ENCODE peak calls at places on chromosomes 4 and X, in five cellular contexts. H, W, V, B and Z are unnamed samples.

GRCh38 chr4:17027495-17027894 is 129.1 kb upstream of the LDB2 start:
- DNase-seq in B (no peak), V (no peak), W (no peak), H (no peak), Z (no peak)

GRCh38 chr4:138898282-138898681 is 117.3 kb upstream of the NOCT start:
- DNase-seq in W (no peak), B (no peak), V (no peak), H (no peak), Z (no peak)

GRCh38 chr4:101205878-101206277 is 141.4 kb downstream of the PPP3CA start:
- DNase-seq in W (no peak), H (peak; percentile 46), V (no peak), B (no peak), Z (peak; percentile 1)

GRCh38 chr4:41748074-41748787 is at the start of gene PHOX2B:
- DNase-seq in B (no peak), W (no peak), H (no peak), V (no peak), Z (no peak)

GRCh38 chr4:166257276-166257675 is 384.2 kb downstream of the TLL1 start:
- DNase-seq in B (no peak), V (no peak), W (no peak), H (no peak), Z (no peak)

GRCh38 chr4:84681488-84682274 is 98.8 kb downstream of the CDS1 start:
- DNase-seq in W (no peak), H (no peak), V (no peak), B (no peak), Z (no peak)

GRCh38 chr4:8940792-8941491 is 69.3 kb upstream of the HMX1 start:
- DNase-seq in W (no peak), H (no peak), B (no peak), V (no peak), Z (no peak)

GRCh38 chrX:77900688-77901087 is 1.4 kb downstream of the COX7B start:
- DNase-seq in W (no peak), B (no peak), H (no peak), V (no peak), Z (no peak)

GRCh38 chrX:44232100-44232499 is 111.4 kb downstream of the EFHC2 start:
- DNase-seq in V (no peak), W (no peak), B (no peak), H (no peak), Z (no peak)

GRCh38 chrX:9604111-9604907 is 139.5 kb downstream of the TBL1X start:
- DNase-seq in V (peak; percentile 80), H (no peak), W (peak; percentile 73), B (peak; percentile 5), Z (no peak)

GRCh38 chr4:20445933-20446723 is 194.4 kb downstream of the SLIT2 start:
- DNase-seq in W (no peak), H (no peak), V (no peak), B (no peak), Z (no peak)

GRCh38 chr4:168848112-168848511 is 161.9 kb downstream of the CBR4 start:
- DNase-seq in W (no peak), H (no peak), V (no peak), B (no peak), Z (no peak)

GRCh38 chrX:118655561-118656246 is 71.7 kb upstream of the IL13RA1 start:
- DNase-seq in H (no peak), B (no peak), W (no peak), V (no peak), Z (no peak)

GRCh38 chr4:88078592-88078991 is 71.2 kb downstream of the PKD2 start:
- DNase-seq in W (no peak), V (no peak), H (no peak), B (no peak), Z (no peak)

GRCh38 chr4:68693325-68694075 is 23.0 kb upstream of the UGT2B15 start:
- DNase-seq in H (no peak), B (no peak), V (no peak), W (no peak), Z (no peak)

GRCh38 chr4:40980318-40980883 is 230.6 kb downstream of the NSUN7 start:
- DNase-seq in V (no peak), H (no peak), W (no peak), B (no peak), Z (no peak)

GRCh38 chr4:81913427-81913878 is 441.7 kb upstream of the RASGEF1B start:
- DNase-seq in B (no peak), V (no peak), W (peak; percentile 47), H (peak; percentile 52), Z (peak; percentile 3)

GRCh38 chrX:150869450-150869849 is 29.0 kb downstream of the CD99L2 start:
- DNase-seq in W (no peak), V (no peak), B (no peak), H (no peak), Z (no peak)

GRCh38 chr4:137909910-137910309 is 332.2 kb downstream of the SLC7A11 start:
- DNase-seq in H (no peak), V (no peak), W (no peak), B (no peak), Z (no peak)

GRCh38 chrX:119692241-119693031 is 532 bp downstream of the SEPTIN6 start:
- DNase-seq in W (peak; percentile 58), H (peak; percentile 78), B (no peak), V (peak; percentile 78), Z (peak; percentile 52)

GRCh38 chr4:89305712-89306437 is 1.7 kb downstream of the GPRIN3 start:
- DNase-seq in W (no peak), H (no peak), B (no peak), V (no peak), Z (no peak)

GRCh38 chrX:68978211-68978780 is 149.5 kb downstream of the EFNB1 start:
- DNase-seq in W (peak; percentile 58), V (no peak), H (no peak), B (no peak), Z (no peak)

GRCh38 chr4:129514852-129515251 is 418.9 kb downstream of the C4orf33 start:
- DNase-seq in V (no peak), B (no peak), H (no peak), W (no peak), Z (no peak)

GRCh38 chr4:7765676-7766075 is 174.0 kb downstream of the AFAP1 start:
- DNase-seq in H (no peak), W (peak; percentile 30), B (no peak), V (no peak), Z (no peak)

GRCh38 chr4:9870165-9870564 is 88.7 kb downstream of the DRD5 start:
- DNase-seq in B (no peak), V (no peak), H (no peak), W (no peak), Z (no peak)

GRCh38 chr4:4801013-4801412 is 58.5 kb upstream of the MSX1 start:
- DNase-seq in B (no peak), H (no peak), V (no peak), W (no peak), Z (no peak)

GRCh38 chr4:5037553-5038551 is 13.4 kb upstream of the STK32B start:
- DNase-seq in H (no peak), V (no peak), W (no peak), B (no peak), Z (no peak)

GRCh38 chr4:82797048-82797590 is 1.5 kb downstream of the SCD5 start:
- DNase-seq in V (no peak), B (no peak), W (no peak), H (no peak), Z (no peak)

GRCh38 chr4:153919667-153920066 is 130.8 kb upstream of the SFRP2 start:
- DNase-seq in H (no peak), W (no peak), V (no peak), B (no peak), Z (no peak)

GRCh38 chrX:133709486-133709885 is 275.9 kb downstream of the GPC3 start:
- DNase-seq in V (no peak), B (no peak), H (no peak), W (no peak), Z (no peak)

GRCh38 chr4:112881842-112882241 is 167.6 kb upstream of the ANK2 start:
- DNase-seq in V (no peak), B (no peak), W (no peak), H (no peak), Z (no peak)

DNA sequence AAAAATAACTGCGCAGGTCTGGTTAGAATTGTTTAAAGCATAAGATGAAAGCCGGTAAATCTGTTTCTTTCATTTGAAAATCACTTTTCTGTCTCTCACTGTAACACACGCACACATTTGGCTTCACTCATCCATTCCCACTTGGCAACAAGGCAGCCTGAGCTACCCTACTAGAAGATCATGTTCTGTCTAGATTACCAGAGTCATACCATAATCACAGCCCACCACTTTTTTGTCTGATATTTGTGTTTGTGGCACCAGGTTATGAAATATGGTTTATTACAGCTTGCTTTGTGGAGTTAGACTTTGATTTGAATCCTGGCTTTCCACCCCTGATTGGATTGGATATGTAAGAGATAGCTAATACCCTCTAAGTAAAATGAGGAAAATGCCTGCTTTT is 2.2 kb downstream of the USO1 start:
- DNase-seq in B (no peak), H (no peak), W (no peak), V (no peak), Z (no peak)
- H3K4me1 ChIP-seq in B (peaks cover 69% of the 10 kb centered on the region), H (peaks cover 57% of the 10 kb centered on the region), W (peaks cover 6% of the 10 kb centered on the region), V (no peaks in the 10 kb centered on the region), Z (peaks cover 37% of the 10 kb centered on the region)

GRCh38 chr4:25856756-25857155 is 6.0 kb downstream of the SEL1L3 start:
- DNase-seq in W (no peak), B (no peak), V (no peak), H (no peak), Z (no peak)
- H3K27ac ChIP-seq in W (no peak overlapping the region), B (no peak overlapping the region), V (no peak overlapping the region), H (no peak overlapping the region), Z (no peak overlapping the region)

GRCh38 chr4:145929415-145930178 is 9.0 kb downstream of the ZNF827 start:
- DNase-seq in V (no peak), H (no peak), W (no peak), B (no peak), Z (no peak)

GRCh38 chr4:145931403-145931802 is 7.2 kb downstream of the ZNF827 start:
- DNase-seq in H (no peak), W (no peak), V (no peak), B (no peak), Z (no peak)

GRCh38 chr4:145927055-145927454 is 11.6 kb downstream of the ZNF827 start:
- DNase-seq in B (no peak), W (no peak), H (no peak), V (no peak), Z (no peak)

GRCh38 chr4:145933134-145933533 is 5.5 kb downstream of the ZNF827 start:
- DNase-seq in B (no peak), W (no peak), H (no peak), V (no peak), Z (no peak)

GRCh38 chr4:145930592-145930991 is 8.0 kb downstream of the ZNF827 start:
- DNase-seq in H (no peak), B (no peak), W (no peak), V (no peak), Z (no peak)
- H3K4me1 ChIP-seq in H (peaks cover 3% of the 10 kb centered on the region), B (peaks cover 39% of the 10 kb centered on the region), W (peaks cover 8% of the 10 kb centered on the region), V (no peaks in the 10 kb centered on the region), Z (no peaks in the 10 kb centered on the region)

GRCh38 chr4:182896421-182896820 is 20.8 kb downstream of the DCTD start:
- DNase-seq in W (no peak), V (no peak), H (no peak), B (no peak), Z (no peak)

GRCh38 chr4:182894681-182895275 is 22.4 kb downstream of the DCTD start:
- DNase-seq in B (no peak), H (no peak), W (no peak), V (no peak), Z (no peak)

GRCh38 chr4:182898479-182898799 is 18.7 kb downstream of the DCTD start:
- DNase-seq in B (no peak), H (no peak), W (no peak), V (no peak), Z (no peak)

GRCh38 chr4:182895791-182896292 is 21.3 kb downstream of the DCTD start:
- DNase-seq in W (no peak), H (no peak), V (peak; percentile 84), B (no peak), Z (no peak)

GRCh38 chr4:182897601-182898478 is 19.3 kb downstream of the DCTD start:
- DNase-seq in H (no peak), V (peak; percentile 96), W (no peak), B (no peak), Z (no peak)
- H3K27ac ChIP-seq in H (no peak overlapping the region), V (peak overlapping the region; percentile 29), W (no peak overlapping the region), B (no peak overlapping the region), Z (no peak overlapping the region)